ENCODE peak calls at places on chromosome 6, in four cellular contexts. S is transverse colon, Q is ovary, K is stomach. E is an unnamed sample.

GRCh38 chr6:138226011-138226410 is 7.7 kb upstream of the PBOV1 start:
- DNase-seq in Q (no peak), K (no peak), S (no peak), E (no peak)

GRCh38 chr6:158627940-158628211 is 16.7 kb downstream of the DYNLT1 start:
- DNase-seq in S (no peak), Q (no peak), K (no peak), E (no peak)

GRCh38 chr6:2021713-2022125 is 223.7 kb downstream of the GMDS start:
- DNase-seq in S (peak), Q (peak), K (peak), E (no peak)

GRCh38 chr6:34140075-34140474 is 5.8 kb downstream of the GRM4 start:
- DNase-seq in K (no peak), S (no peak), Q (no peak), E (no peak)

GRCh38 chr6:2646346-2646745 is 104.4 kb downstream of the MYLK4 start:
- DNase-seq in Q (no peak), S (no peak), K (no peak), E (no peak)

GRCh38 chr6:5457983-5458683 is 196.8 kb downstream of the FARS2 start:
- DNase-seq in Q (no peak), S (peak), K (peak), E (no peak)

GRCh38 chr6:27591660-27592059 is 118.8 kb upstream of the ZNF184 start:
- DNase-seq in Q (no peak), S (no peak), K (no peak), E (no peak)

GRCh38 chr6:169702640-169703246 is 817 bp downstream of the C6orf120 start:
- DNase-seq in S (peak), K (peak), Q (no peak), E (no peak)

GRCh38 chr6:33694401-33694931 is 17.0 kb downstream of the UQCC2 start:
- DNase-seq in S (no peak), K (no peak), Q (no peak), E (peak)

GRCh38 chr6:35259194-35259945 is at the start of gene ZNF76:
- DNase-seq in Q (peak), S (peak), K (peak), E (peak)

DNA sequence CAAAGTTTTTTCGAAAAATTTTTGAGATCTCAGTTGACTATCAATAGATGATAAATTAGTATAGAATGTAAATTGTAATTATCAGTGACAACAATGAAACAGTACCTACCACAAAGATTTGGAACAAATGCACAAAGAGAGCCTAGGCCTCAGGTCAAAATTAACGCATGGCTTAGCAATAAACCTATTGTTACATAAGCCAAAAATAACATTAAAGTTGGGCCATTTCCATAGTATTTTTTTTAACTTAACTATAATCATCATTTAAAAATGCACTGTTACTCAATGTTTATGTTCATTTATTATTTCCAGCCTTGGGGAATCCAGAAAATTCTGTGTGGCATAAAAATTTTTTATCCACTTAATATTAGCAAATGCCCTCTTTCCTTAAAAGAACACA is 117.0 kb downstream of the EPB41L2 start:
- DNase-seq in K (no peak), S (no peak), Q (no peak), E (no peak)
- TF ChIP-seq EP300 in K (no peak), S (no peak), Q (no peak), E (no peak)

DNA sequence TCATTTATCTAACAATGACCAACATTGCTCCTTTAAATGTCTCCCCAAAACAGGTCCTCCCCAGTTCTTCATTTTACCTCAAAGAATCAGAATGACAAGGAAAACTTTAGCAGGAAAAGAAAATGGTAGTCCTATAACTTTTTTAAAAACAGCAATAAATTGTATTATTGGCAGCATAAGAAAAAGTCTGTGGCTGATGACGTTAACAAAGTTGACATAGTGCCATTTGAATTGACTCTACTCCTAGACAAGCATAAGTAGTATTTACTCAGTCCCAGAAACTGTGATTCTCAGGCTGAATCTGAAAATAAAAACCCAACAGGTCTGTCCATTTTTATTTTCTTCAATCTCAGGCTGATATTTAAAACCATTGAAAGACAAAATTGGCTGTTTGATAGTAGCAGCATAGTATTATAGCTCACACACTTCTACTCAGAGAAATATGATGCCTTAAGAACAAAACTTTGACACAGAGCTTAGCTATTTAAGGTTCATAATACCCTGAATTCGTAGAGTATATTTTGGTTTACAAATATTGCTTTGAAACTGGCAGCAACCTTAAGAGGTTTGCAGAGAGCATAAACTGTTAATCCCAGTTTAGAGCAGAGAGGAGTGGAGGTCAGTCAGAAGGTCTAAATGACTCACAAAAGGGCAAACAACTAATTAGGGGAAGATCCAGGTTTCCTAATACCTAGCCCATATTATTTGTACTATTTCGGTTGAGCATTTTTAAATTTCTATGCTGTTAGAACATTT is 35.0 kb upstream of the TENT5A start:
- DNase-seq in K (no peak), S (no peak), Q (no peak), E (peak)
- TF ChIP-seq EP300 in K (no peak), S (no peak), Q (no peak), E (no peak)

GRCh38 chr6:150074651-150075416 is 5.9 kb upstream of the ULBP3 start:
- DNase-seq in S (no peak), Q (no peak), K (no peak), E (no peak)
- TF ChIP-seq EP300 in S (no peak), Q (no peak), K (no peak), E (no peak)

DNA sequence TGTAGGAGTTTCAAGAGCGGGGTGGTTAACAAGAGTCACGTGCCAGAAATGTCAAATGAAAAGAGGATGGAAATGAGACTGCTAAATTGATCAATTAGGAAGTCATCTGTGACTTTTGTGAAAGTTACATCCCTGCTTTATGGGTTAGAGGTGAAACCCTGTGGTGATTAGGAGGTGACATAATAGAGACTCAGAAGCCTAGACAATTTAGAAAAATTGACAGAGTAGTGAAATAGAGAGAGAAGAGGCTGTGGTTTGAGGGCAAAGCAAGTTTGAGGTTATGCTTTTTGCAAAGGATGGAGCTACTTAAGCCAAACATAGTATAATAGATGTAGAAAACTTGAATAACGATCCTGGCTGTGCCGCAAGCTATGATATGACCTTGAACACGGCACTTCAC is 71.8 kb downstream of the IMPG1 start:
- DNase-seq in Q (no peak), K (no peak), S (no peak), E (no peak)
- TF ChIP-seq EP300 in Q (no peak), K (no peak), S (no peak), E (no peak)

E was measured in A549.